ENCODE peak calls at places on chromosomes 16 and 17, in five cellular contexts. One of them, this sample, is unnamed.

GRCh38 chr16:89115216-89115949 is 21.7 kb downstream of the ACSF3 start:
- DNase-seq in WERI-Rb-1: no peak
- DNase-seq in mucosa of descending colon: peak
- DNase-seq in astrocyte of the spinal cord: peak
- DNase-seq in heart left ventricle: peak
- DNase-seq in this sample: no peak

GRCh38 chr16:4683255-4684029 is 9.9 kb upstream of the NUDT16L1 start:
- DNase-seq in heart left ventricle: no peak
- DNase-seq in WERI-Rb-1: no peak
- DNase-seq in astrocyte of the spinal cord: no peak
- DNase-seq in mucosa of descending colon: no peak
- DNase-seq in this sample: no peak

GRCh38 chr16:10992797-10993196 is 48.4 kb downstream of the CLEC16A start:
- DNase-seq in mucosa of descending colon: no peak
- DNase-seq in heart left ventricle: no peak
- DNase-seq in astrocyte of the spinal cord: peak
- DNase-seq in WERI-Rb-1: no peak
- DNase-seq in this sample: peak

GRCh38 chr17:7001562-7001961 is 5.7 kb downstream of the ALOX12 start:
- DNase-seq in astrocyte of the spinal cord: peak
- DNase-seq in heart left ventricle: no peak
- DNase-seq in mucosa of descending colon: peak
- DNase-seq in WERI-Rb-1: no peak
- DNase-seq in this sample: no peak

GRCh38 chr17:16941072-16941641 is 30.8 kb downstream of the TNFRSF13B start:
- DNase-seq in heart left ventricle: no peak
- DNase-seq in mucosa of descending colon: no peak
- DNase-seq in WERI-Rb-1: no peak
- DNase-seq in astrocyte of the spinal cord: no peak
- DNase-seq in this sample: no peak

GRCh38 chr16:87616556-87616955 is 14.2 kb downstream of the JPH3 start:
- DNase-seq in mucosa of descending colon: no peak
- DNase-seq in heart left ventricle: no peak
- DNase-seq in astrocyte of the spinal cord: no peak
- DNase-seq in WERI-Rb-1: no peak
- DNase-seq in this sample: no peak

GRCh38 chr16:89268585-89268984 is 51.1 kb downstream of the ZNF778 start:
- DNase-seq in heart left ventricle: no peak
- DNase-seq in WERI-Rb-1: no peak
- DNase-seq in astrocyte of the spinal cord: no peak
- DNase-seq in mucosa of descending colon: no peak
- DNase-seq in this sample: no peak

GRCh38 chr17:47239663-47240374 is 13.8 kb upstream of the ITGB3 start:
- DNase-seq in heart left ventricle: peak
- DNase-seq in astrocyte of the spinal cord: peak
- DNase-seq in mucosa of descending colon: peak
- DNase-seq in WERI-Rb-1: no peak
- DNase-seq in this sample: no peak

GRCh38 chr17:79760197-79760906 is 17.6 kb upstream of the CBX2 start:
- DNase-seq in astrocyte of the spinal cord: no peak
- DNase-seq in WERI-Rb-1: no peak
- DNase-seq in heart left ventricle: no peak
- DNase-seq in mucosa of descending colon: no peak
- DNase-seq in this sample: no peak

GRCh38 chr17:62780951-62781350 is 27.2 kb downstream of the MARCHF10 start:
- DNase-seq in WERI-Rb-1: no peak
- DNase-seq in astrocyte of the spinal cord: peak
- DNase-seq in mucosa of descending colon: no peak
- DNase-seq in heart left ventricle: no peak
- DNase-seq in this sample: no peak

GRCh38 chr17:58308173-58308984 is 20.2 kb downstream of the TSPOAP1 start:
- DNase-seq in astrocyte of the spinal cord: no peak
- DNase-seq in mucosa of descending colon: no peak
- DNase-seq in heart left ventricle: no peak
- DNase-seq in WERI-Rb-1: peak
- DNase-seq in this sample: no peak

GRCh38 chr17:79159471-79159870 is 84.8 kb downstream of the ENGASE start:
- DNase-seq in WERI-Rb-1: no peak
- DNase-seq in mucosa of descending colon: no peak
- DNase-seq in heart left ventricle: no peak
- DNase-seq in astrocyte of the spinal cord: no peak
- DNase-seq in this sample: no peak

GRCh38 chr16:17468611-17469010 is 2.1 kb downstream of the XYLT1 start:
- DNase-seq in mucosa of descending colon: no peak
- DNase-seq in astrocyte of the spinal cord: no peak
- DNase-seq in heart left ventricle: no peak
- DNase-seq in WERI-Rb-1: no peak
- DNase-seq in this sample: no peak

GRCh38 chr16:27429981-27430441 is 28.0 kb downstream of the IL21R start:
- DNase-seq in mucosa of descending colon: no peak
- DNase-seq in WERI-Rb-1: no peak
- DNase-seq in heart left ventricle: no peak
- DNase-seq in astrocyte of the spinal cord: no peak
- DNase-seq in this sample: no peak

GRCh38 chr16:53829186-53829747 is 125.3 kb downstream of the FTO start:
- DNase-seq in mucosa of descending colon: no peak
- DNase-seq in WERI-Rb-1: no peak
- DNase-seq in heart left ventricle: no peak
- DNase-seq in astrocyte of the spinal cord: peak
- DNase-seq in this sample: no peak

GRCh38 chr17:82435103-82435502 is 15.4 kb downstream of the CYBC1 start:
- DNase-seq in mucosa of descending colon: no peak
- DNase-seq in WERI-Rb-1: no peak
- DNase-seq in heart left ventricle: no peak
- DNase-seq in astrocyte of the spinal cord: no peak
- DNase-seq in this sample: no peak

GRCh38 chr17:20206591-20206990 is 197.4 kb downstream of the SPECC1 start:
- DNase-seq in heart left ventricle: no peak
- DNase-seq in astrocyte of the spinal cord: peak
- DNase-seq in WERI-Rb-1: no peak
- DNase-seq in mucosa of descending colon: no peak
- DNase-seq in this sample: no peak

GRCh38 chr17:14048169-14048568 is 21.1 kb upstream of the COX10 start:
- DNase-seq in astrocyte of the spinal cord: no peak
- DNase-seq in heart left ventricle: no peak
- DNase-seq in WERI-Rb-1: peak
- DNase-seq in mucosa of descending colon: no peak
- DNase-seq in this sample: no peak
- TF ChIP-seq CTCF in astrocyte of the spinal cord: peak
- TF ChIP-seq CTCF in heart left ventricle: no peak
- TF ChIP-seq CTCF in WERI-Rb-1: peak
- TF ChIP-seq CTCF in mucosa of descending colon: no peak
- TF ChIP-seq CTCF in this sample: peak

GRCh38 chr17:9900019-9900594 is 5.0 kb downstream of the RCVRN start:
- DNase-seq in heart left ventricle: no peak
- DNase-seq in astrocyte of the spinal cord: no peak
- DNase-seq in WERI-Rb-1: no peak
- DNase-seq in mucosa of descending colon: no peak
- DNase-seq in this sample: no peak
- H3K4me3 ChIP-seq in heart left ventricle: no peak
- H3K4me3 ChIP-seq in astrocyte of the spinal cord: no peak
- H3K4me3 ChIP-seq in WERI-Rb-1: no peak
- H3K4me3 ChIP-seq in mucosa of descending colon: no peak
- H3K4me3 ChIP-seq in this sample: no peak

DNA sequence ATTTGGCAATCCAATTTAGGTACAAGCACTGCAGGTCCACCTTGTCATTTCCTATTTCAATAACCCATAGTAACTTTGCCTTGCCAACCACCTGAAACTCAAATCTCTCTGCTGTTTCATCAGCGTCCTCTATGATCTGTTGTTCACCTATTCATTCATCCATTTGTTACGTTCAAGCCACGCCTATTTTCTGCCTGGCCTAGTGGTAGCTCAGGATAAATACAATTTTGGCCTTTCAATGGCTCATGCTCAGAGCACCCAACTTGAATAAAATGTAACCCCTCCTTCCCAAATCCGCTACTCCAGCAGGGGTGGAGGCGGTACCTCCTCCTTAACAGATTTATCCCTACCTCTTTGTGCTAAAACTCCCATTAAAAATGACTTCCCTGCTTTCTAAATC is 3.6 kb upstream of the FBXO47 start:
- DNase-seq in mucosa of descending colon: no peak
- DNase-seq in WERI-Rb-1: no peak
- DNase-seq in heart left ventricle: no peak
- DNase-seq in astrocyte of the spinal cord: no peak
- DNase-seq in this sample: no peak
- TF ChIP-seq CTCF in mucosa of descending colon: no peak
- TF ChIP-seq CTCF in WERI-Rb-1: no peak
- TF ChIP-seq CTCF in heart left ventricle: no peak
- TF ChIP-seq CTCF in astrocyte of the spinal cord: no peak
- TF ChIP-seq CTCF in this sample: no peak

DNA sequence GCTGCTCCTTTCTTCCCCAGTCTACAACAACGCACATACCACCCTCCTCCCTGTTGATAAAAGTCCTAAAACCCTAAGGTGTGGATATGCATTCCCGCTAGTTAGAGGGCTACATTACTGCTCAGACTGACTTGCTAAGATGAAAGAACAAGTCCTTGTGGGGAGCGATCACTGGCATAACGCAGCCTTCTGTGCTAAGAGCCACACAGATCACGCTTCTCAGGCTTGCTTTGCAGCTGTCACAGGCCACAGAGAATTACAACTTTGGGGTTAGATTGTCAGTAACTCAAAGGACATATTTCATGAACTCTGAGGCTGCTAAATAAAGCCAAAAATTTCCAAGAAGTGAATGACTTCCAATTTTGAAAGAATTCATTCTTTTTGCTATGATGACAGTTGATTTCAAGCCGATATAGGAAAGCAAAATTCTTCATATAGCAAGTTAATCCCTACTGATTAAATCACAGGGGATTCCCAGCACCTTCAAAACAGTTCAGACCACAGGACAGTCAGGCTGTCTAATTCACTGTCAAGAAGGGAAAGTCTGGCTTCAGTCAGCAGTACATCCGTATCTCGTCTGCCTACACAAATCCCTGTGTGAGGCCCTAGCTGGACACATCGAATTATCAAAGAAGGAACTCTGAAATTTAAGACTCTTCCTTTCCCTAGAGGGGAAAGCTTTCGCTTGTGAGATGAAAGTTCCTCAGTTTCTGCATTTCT is 107.1 kb downstream of the VPS53 start:
- DNase-seq in heart left ventricle: no peak
- DNase-seq in astrocyte of the spinal cord: no peak
- DNase-seq in WERI-Rb-1: peak
- DNase-seq in mucosa of descending colon: no peak
- DNase-seq in this sample: no peak
- H3K4me3 ChIP-seq in heart left ventricle: no peak
- H3K4me3 ChIP-seq in astrocyte of the spinal cord: no peak
- H3K4me3 ChIP-seq in WERI-Rb-1: peak
- H3K4me3 ChIP-seq in mucosa of descending colon: no peak
- H3K4me3 ChIP-seq in this sample: no peak

GRCh38 chr17:77728871-77729270 is 229.6 kb upstream of the TNRC6C start:
- DNase-seq in heart left ventricle: no peak
- DNase-seq in mucosa of descending colon: no peak
- DNase-seq in astrocyte of the spinal cord: no peak
- DNase-seq in WERI-Rb-1: no peak
- DNase-seq in this sample: no peak

GRCh38 chr17:77726549-77726957 is 231.9 kb upstream of the TNRC6C start:
- DNase-seq in WERI-Rb-1: no peak
- DNase-seq in mucosa of descending colon: no peak
- DNase-seq in heart left ventricle: no peak
- DNase-seq in astrocyte of the spinal cord: no peak
- DNase-seq in this sample: no peak

GRCh38 chr17:77727216-77727615 is 231.3 kb upstream of the TNRC6C start:
- DNase-seq in WERI-Rb-1: no peak
- DNase-seq in heart left ventricle: no peak
- DNase-seq in astrocyte of the spinal cord: no peak
- DNase-seq in mucosa of descending colon: no peak
- DNase-seq in this sample: no peak

GRCh38 chr17:77729587-77729986 is 228.9 kb upstream of the TNRC6C start:
- DNase-seq in heart left ventricle: no peak
- DNase-seq in WERI-Rb-1: no peak
- DNase-seq in astrocyte of the spinal cord: no peak
- DNase-seq in mucosa of descending colon: no peak
- DNase-seq in this sample: no peak

DNA sequence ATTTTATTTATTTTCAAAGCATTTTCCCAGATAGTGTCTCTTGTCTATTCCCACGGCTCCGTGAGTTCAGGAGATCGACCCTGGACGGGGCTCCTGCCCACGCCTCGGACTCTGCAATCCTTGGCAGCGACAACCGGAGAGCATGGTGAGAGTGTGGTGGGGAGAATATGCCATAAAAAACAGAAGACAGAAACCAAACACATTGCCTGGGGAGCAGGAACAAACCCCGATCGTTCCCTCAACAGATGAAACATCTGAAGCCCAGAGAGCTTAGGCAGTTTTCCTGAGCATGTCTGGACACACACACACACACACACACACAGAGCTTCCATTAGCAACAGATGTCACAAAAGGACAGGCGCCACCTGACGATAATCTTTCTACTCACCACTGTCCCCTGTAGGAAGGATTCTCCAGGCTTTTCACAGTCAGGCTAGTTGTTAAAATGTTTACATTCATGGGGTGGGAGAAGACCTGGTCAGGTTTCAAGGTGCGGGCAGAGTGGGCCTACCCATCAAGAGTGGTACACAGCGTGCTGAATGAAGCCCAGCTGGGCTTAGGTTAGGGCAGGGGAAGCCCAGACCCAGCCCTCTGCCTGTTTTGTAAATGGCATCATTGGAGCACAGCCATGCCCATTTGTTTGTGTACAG is 230.4 kb upstream of the TNRC6C start:
- DNase-seq in heart left ventricle: peak
- DNase-seq in astrocyte of the spinal cord: no peak
- DNase-seq in WERI-Rb-1: peak
- DNase-seq in mucosa of descending colon: no peak
- DNase-seq in this sample: no peak
- TF ChIP-seq CTCF in heart left ventricle: peak
- TF ChIP-seq CTCF in astrocyte of the spinal cord: no peak
- TF ChIP-seq CTCF in WERI-Rb-1: peak
- TF ChIP-seq CTCF in mucosa of descending colon: no peak
- TF ChIP-seq CTCF in this sample: no peak

DNA sequence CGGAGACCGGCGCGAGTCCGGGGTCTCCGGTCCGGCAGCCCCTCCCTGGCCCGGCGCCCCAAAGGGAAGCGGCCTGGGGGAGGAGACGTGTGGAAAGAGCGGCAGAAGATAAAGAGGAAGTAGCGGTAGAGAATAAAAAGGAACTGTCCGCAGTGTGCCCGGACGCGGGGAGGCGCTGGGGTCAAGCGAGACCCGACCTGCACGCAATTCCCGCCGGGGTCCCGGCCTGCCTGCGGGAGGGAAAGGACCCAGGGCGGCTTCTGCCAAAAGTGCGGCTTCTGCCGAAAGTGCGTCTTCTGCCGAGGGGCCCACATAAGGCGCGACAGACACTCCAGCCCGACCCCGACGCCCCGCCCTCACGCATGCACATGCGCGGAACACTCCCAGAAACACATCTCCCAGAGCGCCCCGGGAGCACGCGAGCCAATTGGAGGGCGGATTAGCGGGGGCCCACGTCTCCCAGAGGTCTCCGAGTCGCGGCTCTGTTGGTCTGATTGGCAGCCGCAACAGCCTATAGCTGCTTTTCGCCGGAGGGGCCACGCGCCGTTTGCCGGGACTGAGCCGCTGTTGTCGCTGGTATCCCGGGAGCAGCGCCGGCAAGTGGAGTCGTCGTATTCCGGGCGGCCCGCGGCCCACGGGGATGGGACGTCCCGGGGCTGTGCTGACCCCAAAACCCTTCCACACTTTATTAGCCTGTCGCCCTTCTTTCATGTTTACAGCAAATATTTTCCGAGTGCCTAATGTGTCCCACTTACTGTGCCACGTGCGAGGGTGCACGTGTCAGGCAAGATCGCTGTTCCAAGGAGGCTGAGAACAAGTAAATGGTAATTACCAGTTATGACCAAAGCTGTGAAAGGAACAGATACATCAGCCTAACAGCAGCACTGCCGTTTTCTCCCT is 8.0 kb upstream of the MEFV start:
- DNase-seq in astrocyte of the spinal cord: peak
- DNase-seq in WERI-Rb-1: peak
- DNase-seq in mucosa of descending colon: peak
- DNase-seq in heart left ventricle: peak
- DNase-seq in this sample: peak
- H3K4me3 ChIP-seq in astrocyte of the spinal cord: peak
- H3K4me3 ChIP-seq in WERI-Rb-1: peak
- H3K4me3 ChIP-seq in mucosa of descending colon: peak
- H3K4me3 ChIP-seq in heart left ventricle: peak
- H3K4me3 ChIP-seq in this sample: peak